ENCODE peak calls at places on chromosomes 16 and 17, in nine cellular contexts. X, H, S, F, P, A, J, G and N are unnamed samples.

GRCh38 chr17:44930667-44931066 is 15.4 kb upstream of the GFAP start:
- DNase-seq in A (no peak), H (no peak), F (no peak), X (no peak), G (peak; percentile 7), P (no peak), J (no peak), S (peak; percentile 9), N (no peak)

GRCh38 chr17:74601944-74602572 is 10.0 kb upstream of the CD300LD start:
- DNase-seq in X (peak; percentile 46), P (peak; percentile 55), G (no peak), S (no peak), F (no peak), J (peak; percentile 67), A (peak; percentile 61), H (peak; percentile 54), N (no peak)

GRCh38 chr16:56998861-56999260 is 9.5 kb downstream of the NLRC5 start:
- DNase-seq in J (no peak), S (no peak), X (no peak), A (no peak), H (no peak), G (no peak), F (no peak), P (no peak), N (no peak)

GRCh38 chr17:79306688-79307323 is 232.2 kb downstream of the ENGASE start:
- DNase-seq in J (no peak), S (peak; percentile 74), F (no peak), G (peak; percentile 73), P (no peak), A (no peak), H (no peak), X (peak; percentile 21), N (no peak)

GRCh38 chr17:17698869-17699351 is 17.7 kb downstream of the RAI1 start:
- DNase-seq in G (no peak), J (peak; percentile 70), P (peak; percentile 64), X (peak; percentile 48), F (no peak), A (peak; percentile 54), S (no peak), H (no peak), N (no peak)

GRCh38 chr17:42122371-42123303 is at the start of gene HSPB9:
- DNase-seq in J (peak; percentile 95), G (peak; percentile 88), X (no peak), S (peak; percentile 84), A (peak; percentile 86), P (peak; percentile 61), H (no peak), F (no peak), N (no peak)

GRCh38 chr16:56263711-56264608 is 72.7 kb downstream of the GNAO1 start:
- DNase-seq in J (no peak), X (no peak), F (no peak), A (no peak), G (no peak), H (peak; percentile 22), S (no peak), P (peak; percentile 76), N (no peak)

GRCh38 chr17:1087381-1088241 is 90.7 kb downstream of the TIMM22 start:
- DNase-seq in P (peak; percentile 50), G (peak; percentile 87), J (peak; percentile 87), X (peak; percentile 39), A (peak; percentile 76), F (no peak), S (peak; percentile 87), H (peak; percentile 22), N (no peak)

GRCh38 chr17:42779942-42780815 is at the start of gene WNK4:
- DNase-seq in F (no peak), P (peak; percentile 46), X (no peak), G (no peak), J (peak; percentile 69), S (no peak), H (peak; percentile 13), A (peak; percentile 66), N (no peak)

GRCh38 chr17:3964203-3965122 is at the start of gene ATP2A3:
- DNase-seq in J (peak; percentile 78), P (peak; percentile 31), X (no peak), G (peak; percentile 84), S (peak; percentile 76), H (no peak), A (peak; percentile 52), F (no peak), N (peak; percentile 77)

GRCh38 chr16:81562174-81562849 is 117.7 kb downstream of the CMIP start:
- DNase-seq in F (no peak), J (no peak), G (no peak), X (no peak), A (no peak), H (no peak), S (peak; percentile 62), P (no peak), N (no peak)

GRCh38 chr17:61005358-61005757 is 327.7 kb downstream of the BCAS3 start:
- DNase-seq in J (no peak), P (no peak), A (no peak), X (no peak), G (no peak), H (no peak), S (no peak), F (no peak), N (no peak)

GRCh38 chr16:90044111-90044551 is 24.9 kb upstream of the DBNDD1 start:
- DNase-seq in S (peak; percentile 69), X (no peak), J (no peak), A (no peak), F (no peak), H (no peak), P (no peak), G (no peak), N (no peak)

GRCh38 chr17:9802294-9802693 is 10.9 kb upstream of the DHRS7C start:
- DNase-seq in G (no peak), F (no peak), X (no peak), A (peak; percentile 12), P (no peak), S (no peak), J (no peak), H (no peak), N (no peak)

GRCh38 chr17:82933911-82934310 is 94.1 kb upstream of the ZNF750 start:
- DNase-seq in P (no peak), H (no peak), A (peak; percentile 23), F (no peak), S (peak; percentile 45), X (no peak), J (peak; percentile 30), G (no peak), N (peak; percentile 3)
- TF ChIP-seq CTCF in P (no peak), H (no peak), A (no peak), F (no peak), S (no peak), X (no peak), J (peak; percentile 25), G (no peak), N (no peak)

DNA sequence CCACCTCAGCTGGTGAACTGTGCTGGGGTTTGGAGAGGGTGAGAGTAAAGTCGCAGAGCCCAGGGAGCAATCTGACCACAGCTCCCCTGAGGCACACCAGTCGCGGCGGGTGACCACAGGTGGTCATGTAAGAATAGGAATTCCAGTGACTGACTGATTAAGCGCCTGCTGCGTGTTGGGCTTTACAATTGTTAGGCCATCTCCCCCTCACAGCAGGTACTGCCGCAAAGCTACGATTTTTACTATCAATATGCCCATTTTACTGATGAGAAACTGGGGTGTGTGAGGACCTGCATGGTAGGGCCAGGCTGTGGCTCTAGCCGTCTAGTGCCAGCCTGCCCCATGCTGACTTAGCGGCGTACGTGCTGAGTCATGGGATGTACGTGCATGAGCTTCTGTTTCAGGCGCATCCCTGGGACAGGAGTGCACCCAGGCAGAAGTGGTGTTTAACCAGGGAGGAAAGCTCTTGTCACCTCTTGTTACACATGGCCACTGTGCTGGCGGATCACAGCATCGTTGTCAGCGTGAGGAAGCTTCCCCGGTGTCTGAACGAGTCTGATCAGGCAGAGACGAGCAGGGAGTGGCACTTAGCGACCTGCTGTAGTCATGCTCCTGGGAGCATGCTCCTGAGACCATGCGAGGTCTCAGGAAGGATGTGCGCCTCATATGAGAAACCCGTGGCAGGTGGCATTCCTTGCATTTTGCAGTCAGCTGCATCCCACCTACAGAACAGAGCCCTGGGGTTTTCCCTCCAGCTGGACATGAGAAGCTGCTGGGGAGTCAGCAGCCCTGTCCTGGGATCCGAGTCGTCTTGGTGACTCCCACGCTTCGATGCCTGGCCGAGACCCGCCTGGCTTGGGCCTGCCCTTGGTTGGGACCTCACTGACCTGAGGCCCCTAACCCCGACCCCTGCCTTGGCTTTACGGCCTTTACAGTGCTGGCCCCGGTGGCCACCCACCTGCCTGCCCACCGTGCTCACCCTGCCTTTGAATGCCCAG is 163.7 kb upstream of the CHMP6 start:
- DNase-seq in S (peak; percentile 52), X (no peak), J (peak; percentile 64), H (no peak), G (peak; percentile 31), F (no peak), A (peak; percentile 43), P (no peak), N (no peak)
- TF ChIP-seq CTCF in S (no peak), X (no peak), J (no peak), H (no peak), G (no peak), F (no peak), A (no peak), P (no peak), N (no peak)

GRCh38 chr17:47733047-47733413 is at the start of gene TBX21:
- DNase-seq in P (peak; percentile 94), S (peak; percentile 84), G (peak; percentile 78), H (peak; percentile 77), A (peak; percentile 79), J (peak; percentile 90), X (peak; percentile 75), F (no peak), N (peak; percentile 79)
- TF ChIP-seq CTCF in P (peak; percentile 19), S (peak; percentile 21), G (no peak), H (peak; percentile 43), A (no peak), J (peak; percentile 39), X (no peak), F (no peak), N (peak; percentile 43)

GRCh38 chr17:28346746-28347246 is 10.5 kb downstream of the POLDIP2 start:
- DNase-seq in S (peak; percentile 51), H (no peak), P (peak; percentile 49), F (no peak), X (peak; percentile 81), J (peak; percentile 57), A (no peak), G (no peak), N (no peak)
- TF ChIP-seq CTCF in S (peak; percentile 40), H (peak; percentile 43), P (peak; percentile 42), F (peak; percentile 36), X (peak; percentile 54), J (peak; percentile 56), A (no peak), G (peak; percentile 29), N (no peak)

DNA sequence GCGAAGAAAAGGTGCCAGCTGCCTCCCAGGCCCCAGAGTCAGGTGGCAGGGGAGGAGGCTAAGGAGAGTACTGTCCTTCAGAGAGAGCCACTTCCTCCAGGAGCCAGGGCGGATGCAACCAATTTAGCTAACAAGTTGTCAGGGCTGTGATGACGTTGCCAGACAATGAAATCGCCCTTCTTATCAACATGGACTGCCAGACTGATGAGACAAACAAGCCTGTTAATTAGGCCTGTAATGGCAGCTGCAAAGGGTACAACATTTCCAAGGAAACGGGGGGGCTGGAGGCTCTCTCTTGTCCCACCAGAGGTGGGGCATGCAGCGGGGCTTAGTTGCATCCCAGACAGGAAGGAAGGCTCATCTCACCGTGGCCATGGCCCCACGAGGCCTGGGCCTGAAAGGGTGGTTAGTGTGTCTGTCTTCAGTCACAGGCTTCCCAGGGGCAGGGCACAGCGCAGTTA is 111.8 kb downstream of the SDK2 start:
- DNase-seq in F (no peak), S (no peak), X (peak; percentile 38), J (no peak), H (no peak), A (no peak), G (no peak), P (peak; percentile 26), N (no peak)
- TF ChIP-seq CTCF in F (no peak), S (no peak), X (no peak), J (no peak), H (no peak), A (no peak), G (no peak), P (no peak), N (no peak)